ENCODE peak calls at places on chromosomes 1 and 21, in four cellular contexts. D is fibroblast of lung, S is WERI-Rb-1, I is RWPE2. F is an unnamed sample. For H3K27me3, the result is how much of the 10 kb centered on the place peaks cover.

GRCh38 chr1:87820667-87821066 is 492.0 kb downstream of the LMO4 start:
- DNase-seq in S (no peak), D (no peak), I (no peak), F (no peak)

GRCh38 chr1:24283326-24284155 is 35.6 kb upstream of the GRHL3 start:
- DNase-seq in I (peak), D (peak), S (no peak), F (no peak)

GRCh38 chr1:19616489-19616888 is 27.6 kb upstream of the NBL1 start:
- DNase-seq in S (no peak), I (no peak), D (peak), F (no peak)

GRCh38 chr1:115135681-115136080 is 46.4 kb upstream of the TSPAN2 start:
- DNase-seq in D (no peak), I (no peak), S (no peak), F (no peak)

GRCh38 chr1:224641030-224641429 is 24.9 kb downstream of the CNIH3 start:
- DNase-seq in D (no peak), I (no peak), S (peak), F (no peak)

GRCh38 chr1:218752126-218752525 is 407.0 kb downstream of the TGFB2 start:
- DNase-seq in D (no peak), I (no peak), S (no peak), F (no peak)

GRCh38 chr1:32195972-32196823 is 4.2 kb upstream of the CCDC28B start:
- DNase-seq in I (no peak), S (no peak), D (peak), F (no peak)

GRCh38 chr21:28436286-28436932 is 556.3 kb downstream of the LTN1 start:
- DNase-seq in D (peak), I (no peak), S (no peak), F (no peak)

GRCh38 chr1:94739521-94740061 is 80.6 kb upstream of the SLC44A3 start:
- DNase-seq in S (no peak), I (no peak), D (peak), F (no peak)

GRCh38 chr21:42061195-42061865 is 9.8 kb upstream of the UMODL1 start:
- DNase-seq in I (peak), S (no peak), D (no peak), F (no peak)

GRCh38 chr21:41195311-41195710 is 27.4 kb downstream of the BACE2 start:
- DNase-seq in S (no peak), I (no peak), D (no peak), F (no peak)

GRCh38 chr1:93908394-93909145 is 660 bp downstream of the GCLM start:
- DNase-seq in S (peak), I (peak), D (no peak), F (no peak)

GRCh38 chr1:7280257-7280656 is 490.8 kb upstream of the VAMP3 start:
- DNase-seq in S (no peak), I (no peak), D (no peak), F (no peak)

GRCh38 chr1:33050221-33051076 is 13.8 kb upstream of the AK2 start:
- DNase-seq in D (peak), I (peak), S (no peak), F (no peak)

GRCh38 chr1:70945676-70946075 is 101.9 kb downstream of the PTGER3 start:
- DNase-seq in D (no peak), S (no peak), I (no peak), F (no peak)

GRCh38 chr1:17027403-17027802 is 15.7 kb upstream of the ATP13A2 start:
- DNase-seq in I (no peak), D (peak), S (no peak), F (no peak)

GRCh38 chr1:15617874-15618684 is 821 bp downstream of the DDI2 start:
- DNase-seq in S (peak), I (no peak), D (no peak), F (no peak)

GRCh38 chr1:163202833-163203451 is at the start of gene RGS5:
- DNase-seq in S (no peak), D (peak), I (no peak), F (no peak)

GRCh38 chr1:201142854-201143725 is 11.2 kb downstream of the TMEM9 start:
- DNase-seq in I (no peak), S (peak), D (no peak), F (no peak)

GRCh38 chr1:155250633-155251449 is 4.4 kb downstream of the ENTREP3 start:
- DNase-seq in I (no peak), D (peak), S (peak), F (peak)

GRCh38 chr1:243719476-243719875 is 130.6 kb downstream of the AKT3 start:
- DNase-seq in S (no peak), D (no peak), I (no peak), F (no peak)

GRCh38 chr1:43177691-43178090 is 5.6 kb downstream of the CFAP57 start:
- DNase-seq in S (no peak), D (no peak), I (no peak), F (no peak)

GRCh38 chr1:235366286-235366685 is 941 bp upstream of the TBCE start:
- DNase-seq in D (no peak), S (peak), I (no peak), F (no peak)

GRCh38 chr1:235943581-235944114 is 76.9 kb upstream of the LYST start:
- DNase-seq in I (no peak), D (peak), S (no peak), F (peak)

GRCh38 chr1:186888367-186888766 is 59.6 kb downstream of the PLA2G4A start:
- DNase-seq in S (no peak), I (no peak), D (no peak), F (no peak)

GRCh38 chr21:39527067-39527595 is 75.4 kb downstream of the SH3BGR start:
- DNase-seq in I (no peak), D (no peak), S (no peak), F (no peak)

GRCh38 chr1:235087906-235088305 is 40.7 kb downstream of the TOMM20 start:
- DNase-seq in S (no peak), D (no peak), I (no peak), F (no peak)

GRCh38 chr1:25590096-25590824 is 26.3 kb upstream of the MAN1C1 start:
- DNase-seq in S (no peak), I (no peak), D (no peak), F (no peak)

GRCh38 chr1:181504294-181505115 is 21.2 kb downstream of the CACNA1E start:
- DNase-seq in D (no peak), S (peak), I (no peak), F (no peak)

GRCh38 chr1:70836456-70836855 is 211.2 kb downstream of the PTGER3 start:
- DNase-seq in D (no peak), S (no peak), I (no peak), F (no peak)

GRCh38 chr1:174262747-174263241 is 103.5 kb downstream of the RABGAP1L start:
- DNase-seq in D (peak), I (no peak), S (no peak), F (peak)

GRCh38 chr21:34589511-34590282 is 25.2 kb downstream of the RCAN1 start:
- DNase-seq in S (peak), D (no peak), I (no peak), F (no peak)

GRCh38 chr21:28684351-28684750 is 308.3 kb downstream of the LTN1 start:
- DNase-seq in S (no peak), I (no peak), D (no peak), F (no peak)

GRCh38 chr1:175470591-175470990 is 272.8 kb downstream of the TNR start:
- DNase-seq in I (no peak), D (no peak), S (no peak), F (no peak)

GRCh38 chr1:211126622-211127021 is 7.3 kb downstream of the KCNH1 start:
- DNase-seq in D (no peak), I (no peak), S (no peak), F (no peak)

GRCh38 chr1:235401251-235401650 is 34.0 kb downstream of the TBCE start:
- DNase-seq in I (no peak), S (peak), D (no peak), F (no peak)

GRCh38 chr1:8871539-8871935 is 6.9 kb downstream of the ENO1 start:
- DNase-seq in I (no peak), D (no peak), S (peak), F (no peak)

GRCh38 chr1:20069932-20070331 is at the start of gene PLA2G5:
- DNase-seq in D (peak), S (peak), I (no peak), F (no peak)

GRCh38 chr21:36747815-36748381 is 49.0 kb downstream of the SIM2 start:
- DNase-seq in D (no peak), S (peak), I (no peak), F (no peak)

GRCh38 chr1:81551942-81552341 is 248.8 kb upstream of the ADGRL2 start:
- DNase-seq in I (no peak), S (no peak), D (no peak), F (no peak)

GRCh38 chr1:4150262-4150661 is 250.2 kb upstream of the C1orf174 start:
- DNase-seq in S (peak), I (no peak), D (no peak), F (no peak)
- H3K27me3 ChIP-seq in S (under half), I (under half), D (under half), F (under half)

GRCh38 chr1:37673920-37674319 is 18.4 kb upstream of the CDCA8 start:
- DNase-seq in S (no peak), I (no peak), D (no peak), F (no peak)
- H3K27me3 ChIP-seq in S (under half), I (under half), D (under half), F (under half)

DNA sequence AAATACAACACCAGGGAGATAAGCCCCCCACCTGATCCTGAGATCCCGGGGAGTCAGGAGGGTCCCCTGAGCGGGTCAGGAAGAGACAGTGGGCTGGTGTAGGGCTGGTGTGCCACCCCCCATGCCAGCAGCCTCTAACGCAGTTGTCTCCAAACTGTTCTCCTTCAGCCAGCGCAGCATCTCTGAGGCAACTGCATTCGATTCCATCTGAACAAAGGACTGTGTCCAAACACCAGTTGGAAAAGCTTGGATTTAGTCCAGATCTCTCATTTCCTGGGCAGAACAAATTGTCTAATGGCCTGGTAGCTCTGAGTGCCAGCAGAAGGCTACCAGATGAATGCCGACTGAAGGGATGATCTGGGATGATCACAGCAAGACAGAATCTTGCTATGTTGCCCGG is 44.1 kb upstream of the EIF4G3 start:
- DNase-seq in S (no peak), D (peak), I (no peak), F (no peak)
- H3K27me3 ChIP-seq in S (under half), D (under half), I (under half), F (under half)

DNA sequence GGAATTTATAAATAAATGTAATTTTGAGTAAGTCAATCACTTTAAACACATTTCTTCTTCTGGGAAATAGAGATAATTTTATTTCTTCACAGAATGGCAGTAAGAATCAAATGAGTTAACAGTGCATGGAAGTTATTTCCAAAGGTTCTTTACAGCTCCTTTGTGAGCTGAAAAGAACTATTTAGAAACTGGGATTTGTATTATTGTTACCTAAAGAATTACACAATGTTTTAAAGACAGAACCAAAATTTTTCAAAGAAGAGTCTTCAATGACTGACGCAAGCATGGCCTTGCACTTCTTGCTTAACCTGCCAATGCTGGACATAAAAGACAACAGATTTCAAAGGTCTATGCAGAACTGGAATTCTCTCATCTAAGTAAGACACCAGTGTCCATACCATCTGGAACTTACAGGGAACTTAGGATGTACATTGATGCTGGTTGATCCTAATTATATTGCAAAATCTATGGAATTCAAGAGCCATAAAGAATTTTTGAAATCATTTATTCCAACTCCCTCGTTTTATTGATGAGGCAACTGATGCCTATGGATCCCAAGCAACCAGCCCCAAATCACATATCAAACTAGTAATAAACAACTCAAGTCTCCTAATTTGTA is 2.7 kb downstream of the COLGALT2 start:
- DNase-seq in D (no peak), S (no peak), I (no peak), F (no peak)
- H3K27me3 ChIP-seq in D (under half), S (under half), I (half or more), F (half or more)

GRCh38 chr21:33061233-33061632 is 8.7 kb upstream of the OLIG1 start:
- DNase-seq in S (no peak), D (no peak), I (no peak), F (no peak)

GRCh38 chr21:33064623-33064996 is 5.3 kb upstream of the OLIG1 start:
- DNase-seq in S (no peak), D (no peak), I (no peak), F (no peak)

GRCh38 chr21:33067045-33067444 is 2.9 kb upstream of the OLIG1 start:
- DNase-seq in S (no peak), D (no peak), I (no peak), F (no peak)

GRCh38 chr21:33063907-33064622 is 5.9 kb upstream of the OLIG1 start:
- DNase-seq in D (no peak), I (no peak), S (no peak), F (no peak)

DNA sequence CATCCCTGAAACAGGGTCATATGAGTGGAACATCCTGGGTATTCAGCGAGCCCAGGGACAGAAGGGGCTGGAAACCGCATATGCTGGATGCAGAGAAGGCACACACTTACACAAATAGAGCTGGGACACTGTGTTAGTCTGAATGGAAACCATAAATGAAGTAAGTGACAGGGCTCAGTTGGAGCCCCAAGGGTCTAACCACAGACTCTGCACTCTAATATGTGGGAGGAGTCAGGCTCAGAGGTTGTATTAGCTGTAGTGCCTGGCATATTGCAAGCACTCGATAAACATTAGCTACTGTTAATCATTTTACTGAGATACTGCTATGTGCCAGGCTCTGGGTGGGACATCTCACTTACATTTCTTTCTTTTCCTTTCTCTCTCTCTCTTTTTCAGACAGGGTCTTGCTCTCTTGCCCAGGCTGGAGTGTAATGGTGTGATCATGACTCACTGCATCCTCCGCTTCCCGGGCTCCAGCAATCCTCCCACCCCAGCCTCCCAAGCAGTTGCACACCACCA is 6.5 kb upstream of the OLIG1 start:
- DNase-seq in I (no peak), D (no peak), S (no peak), F (no peak)
- H3K27me3 ChIP-seq in I (under half), D (half or more), S (under half), F (under half)

GRCh38 chr1:109208431-109208830 is 5.3 kb upstream of the SARS1 start:
- DNase-seq in D (no peak), S (no peak), I (no peak), F (no peak)

GRCh38 chr1:109204484-109204883 is 9.2 kb upstream of the SARS1 start:
- DNase-seq in I (no peak), D (no peak), S (no peak), F (no peak)

GRCh38 chr1:109207472-109208103 is 6.1 kb upstream of the SARS1 start:
- DNase-seq in D (no peak), S (no peak), I (no peak), F (no peak)

GRCh38 chr1:109208847-109209463 is 4.8 kb upstream of the SARS1 start:
- DNase-seq in D (peak), S (no peak), I (no peak), F (no peak)

GRCh38 chr1:109206324-109206723 is 7.4 kb upstream of the SARS1 start:
- DNase-seq in I (no peak), D (no peak), S (no peak), F (no peak)
- H3K27me3 ChIP-seq in I (under half), D (under half), S (under half), F (under half)

GRCh38 chr1:34266127-34266951 is 89.6 kb downstream of the C1orf94 start:
- DNase-seq in I (no peak), S (no peak), D (no peak), F (peak)

GRCh38 chr1:34268311-34269042 is 91.8 kb downstream of the C1orf94 start:
- DNase-seq in S (no peak), D (no peak), I (no peak), F (peak)

GRCh38 chr1:34265396-34265795 is 88.7 kb downstream of the C1orf94 start:
- DNase-seq in S (no peak), I (no peak), D (no peak), F (no peak)

GRCh38 chr1:34270181-34270580 is 93.5 kb downstream of the C1orf94 start:
- DNase-seq in S (no peak), D (no peak), I (no peak), F (no peak)

GRCh38 chr1:34267326-34267725 is 90.6 kb downstream of the C1orf94 start:
- DNase-seq in I (no peak), D (no peak), S (no peak), F (no peak)
- H3K27me3 ChIP-seq in I (under half), D (under half), S (half or more), F (under half)

DNA sequence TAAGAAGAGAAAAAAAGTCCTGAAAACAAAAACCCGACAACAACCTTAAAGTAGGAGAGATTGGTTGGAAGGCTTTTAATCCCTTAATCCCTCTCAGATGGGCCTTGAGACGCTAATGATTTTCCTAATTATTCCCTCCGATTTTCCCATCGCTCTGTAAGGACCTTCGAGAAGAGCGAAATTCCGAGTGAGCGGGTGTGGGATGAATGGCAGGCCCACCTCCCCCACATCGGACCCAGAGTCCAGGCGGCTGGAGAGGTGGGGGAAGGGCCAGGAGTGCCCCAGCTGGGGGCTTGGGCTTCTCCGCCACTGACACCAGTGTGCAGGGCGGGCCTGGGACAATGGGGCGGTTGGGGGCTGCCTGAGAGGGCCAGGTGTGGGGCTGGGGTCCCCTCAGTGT is 23.4 kb downstream of the RHBG start:
- DNase-seq in I (no peak), D (no peak), S (peak), F (no peak)
- H3K27me3 ChIP-seq in I (under half), D (under half), S (under half), F (under half)

DNA sequence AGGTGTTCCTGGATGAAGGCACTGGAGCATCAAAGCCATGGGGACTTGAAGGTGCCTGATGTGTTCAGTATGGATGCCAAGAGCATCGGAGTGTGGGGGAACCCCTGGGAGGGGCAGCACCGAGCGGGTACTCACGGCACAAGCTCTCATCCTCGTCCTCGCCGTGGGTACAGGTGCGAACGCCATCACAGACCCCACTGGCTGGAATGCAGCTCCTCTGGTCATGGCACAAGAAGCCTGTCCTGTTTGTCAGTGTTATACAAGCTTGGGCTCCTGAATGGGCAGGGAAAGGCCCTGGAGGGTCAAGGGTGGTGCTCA is 6.0 kb downstream of the LDLRAD1 start:
- DNase-seq in D (no peak), I (no peak), S (no peak), F (no peak)
- H3K27me3 ChIP-seq in D (under half), I (under half), S (under half), F (under half)

F was measured in keratinocyte.